ENCODE peak calls at places on chromosomes 3 and 15, in nine cellular contexts. One of them, this sample, is unnamed.
A peak's percentile ranks its signal among the peaks of the same experiment; 100 is the strongest.

GRCh38 chr15:66704019-66704782 is 2.2 kb downstream of the SMAD6 start:
- DNase-seq in WTC11: no peak
- DNase-seq in RWPE1: no peak
- DNase-seq in fibroblast of mammary gland: no peak
- DNase-seq in dorsolateral prefrontal cortex: no peak
- DNase-seq in fibroblast of lung: no peak
- DNase-seq in kidney: no peak
- DNase-seq in activated B cell treated with CpG ODN at 0.5 μM for 24 hours: no peak
- DNase-seq in AG09309: no peak
- DNase-seq in this sample: no peak

GRCh38 chr3:159779883-159780282 is 208.8 kb upstream of the IL12A start:
- DNase-seq in WTC11: no peak
- DNase-seq in AG09309: no peak
- DNase-seq in kidney: no peak
- DNase-seq in RWPE1: no peak
- DNase-seq in activated B cell treated with CpG ODN at 0.5 μM for 24 hours: no peak
- DNase-seq in fibroblast of mammary gland: no peak
- DNase-seq in dorsolateral prefrontal cortex: no peak
- DNase-seq in fibroblast of lung: no peak
- DNase-seq in this sample: no peak

GRCh38 chr15:62440310-62440709 is 275.2 kb upstream of the C2CD4B start:
- DNase-seq in kidney: no peak
- DNase-seq in activated B cell treated with CpG ODN at 0.5 μM for 24 hours: no peak
- DNase-seq in fibroblast of lung: no peak
- DNase-seq in fibroblast of mammary gland: no peak
- DNase-seq in AG09309: no peak
- DNase-seq in dorsolateral prefrontal cortex: no peak
- DNase-seq in RWPE1: no peak
- DNase-seq in WTC11: no peak
- DNase-seq in this sample: no peak

GRCh38 chr15:58003810-58004209 is 61.7 kb downstream of the ALDH1A2 start:
- DNase-seq in fibroblast of lung: no peak
- DNase-seq in activated B cell treated with CpG ODN at 0.5 μM for 24 hours: no peak
- DNase-seq in dorsolateral prefrontal cortex: no peak
- DNase-seq in RWPE1: no peak
- DNase-seq in kidney: no peak
- DNase-seq in WTC11: no peak
- DNase-seq in AG09309: no peak
- DNase-seq in fibroblast of mammary gland: no peak
- DNase-seq in this sample: no peak

GRCh38 chr15:28914483-28915023 is 28.8 kb downstream of the APBA2 start:
- DNase-seq in AG09309: no peak
- DNase-seq in RWPE1: no peak
- DNase-seq in WTC11: no peak
- DNase-seq in activated B cell treated with CpG ODN at 0.5 μM for 24 hours: no peak
- DNase-seq in fibroblast of mammary gland: no peak
- DNase-seq in kidney: peak; percentile 62
- DNase-seq in fibroblast of lung: no peak
- DNase-seq in dorsolateral prefrontal cortex: no peak
- DNase-seq in this sample: no peak

GRCh38 chr3:129636082-129636481 is 29.6 kb upstream of the PLXND1 start:
- DNase-seq in dorsolateral prefrontal cortex: no peak
- DNase-seq in kidney: no peak
- DNase-seq in WTC11: no peak
- DNase-seq in activated B cell treated with CpG ODN at 0.5 μM for 24 hours: no peak
- DNase-seq in fibroblast of lung: no peak
- DNase-seq in fibroblast of mammary gland: no peak
- DNase-seq in RWPE1: no peak
- DNase-seq in AG09309: no peak
- DNase-seq in this sample: no peak

GRCh38 chr15:47737424-47737823 is 20.1 kb downstream of the SEMA6D start:
- DNase-seq in dorsolateral prefrontal cortex: no peak
- DNase-seq in fibroblast of mammary gland: peak; percentile 29
- DNase-seq in WTC11: no peak
- DNase-seq in kidney: no peak
- DNase-seq in RWPE1: no peak
- DNase-seq in fibroblast of lung: peak; percentile 81
- DNase-seq in activated B cell treated with CpG ODN at 0.5 μM for 24 hours: no peak
- DNase-seq in AG09309: no peak
- DNase-seq in this sample: no peak

GRCh38 chr3:38916706-38917105 is 100.7 kb upstream of the SCN10A start:
- DNase-seq in fibroblast of lung: no peak
- DNase-seq in kidney: no peak
- DNase-seq in fibroblast of mammary gland: no peak
- DNase-seq in WTC11: no peak
- DNase-seq in AG09309: peak; percentile 4
- DNase-seq in dorsolateral prefrontal cortex: no peak
- DNase-seq in RWPE1: no peak
- DNase-seq in activated B cell treated with CpG ODN at 0.5 μM for 24 hours: no peak
- DNase-seq in this sample: no peak

GRCh38 chr3:157493627-157494550 is 9.3 kb downstream of the VEPH1 start:
- DNase-seq in fibroblast of mammary gland: peak; percentile 82
- DNase-seq in AG09309: peak; percentile 49
- DNase-seq in WTC11: no peak
- DNase-seq in fibroblast of lung: peak; percentile 85
- DNase-seq in activated B cell treated with CpG ODN at 0.5 μM for 24 hours: no peak
- DNase-seq in RWPE1: peak; percentile 30
- DNase-seq in kidney: no peak
- DNase-seq in dorsolateral prefrontal cortex: no peak
- DNase-seq in this sample: no peak

GRCh38 chr3:53677406-53677805 is 168.8 kb downstream of the CHDH start:
- DNase-seq in dorsolateral prefrontal cortex: no peak
- DNase-seq in fibroblast of lung: no peak
- DNase-seq in kidney: no peak
- DNase-seq in fibroblast of mammary gland: no peak
- DNase-seq in WTC11: no peak
- DNase-seq in AG09309: no peak
- DNase-seq in RWPE1: no peak
- DNase-seq in activated B cell treated with CpG ODN at 0.5 μM for 24 hours: no peak
- DNase-seq in this sample: no peak

GRCh38 chr15:44537728-44538240 is 837 bp downstream of the EIF3J start:
- DNase-seq in WTC11: no peak
- DNase-seq in fibroblast of mammary gland: peak; percentile 51
- DNase-seq in AG09309: no peak
- DNase-seq in RWPE1: peak; percentile 23
- DNase-seq in activated B cell treated with CpG ODN at 0.5 μM for 24 hours: no peak
- DNase-seq in kidney: no peak
- DNase-seq in dorsolateral prefrontal cortex: no peak
- DNase-seq in fibroblast of lung: peak; percentile 60
- DNase-seq in this sample: no peak

GRCh38 chr3:115788921-115789470 is 165.7 kb downstream of the GAP43 start:
- DNase-seq in fibroblast of lung: peak; percentile 73
- DNase-seq in dorsolateral prefrontal cortex: no peak
- DNase-seq in fibroblast of mammary gland: peak; percentile 91
- DNase-seq in AG09309: peak; percentile 83
- DNase-seq in activated B cell treated with CpG ODN at 0.5 μM for 24 hours: no peak
- DNase-seq in RWPE1: peak; percentile 79
- DNase-seq in WTC11: no peak
- DNase-seq in kidney: no peak
- DNase-seq in this sample: no peak

GRCh38 chr15:66600240-66600627 is 34.4 kb upstream of the LCTL start:
- DNase-seq in activated B cell treated with CpG ODN at 0.5 μM for 24 hours: no peak
- DNase-seq in kidney: peak; percentile 30
- DNase-seq in dorsolateral prefrontal cortex: no peak
- DNase-seq in fibroblast of mammary gland: no peak
- DNase-seq in fibroblast of lung: no peak
- DNase-seq in AG09309: no peak
- DNase-seq in RWPE1: no peak
- DNase-seq in WTC11: no peak
- DNase-seq in this sample: no peak

GRCh38 chr15:70627734-70628541 is 135.4 kb downstream of the UACA start:
- DNase-seq in AG09309: peak; percentile 77
- DNase-seq in fibroblast of lung: no peak
- DNase-seq in WTC11: peak; percentile 28
- DNase-seq in kidney: no peak
- DNase-seq in activated B cell treated with CpG ODN at 0.5 μM for 24 hours: no peak
- DNase-seq in RWPE1: no peak
- DNase-seq in dorsolateral prefrontal cortex: no peak
- DNase-seq in fibroblast of mammary gland: peak; percentile 49
- DNase-seq in this sample: no peak

GRCh38 chr3:43071313-43071893 is 34.5 kb downstream of the POMGNT2 start:
- DNase-seq in dorsolateral prefrontal cortex: no peak
- DNase-seq in activated B cell treated with CpG ODN at 0.5 μM for 24 hours: no peak
- DNase-seq in kidney: no peak
- DNase-seq in AG09309: no peak
- DNase-seq in RWPE1: no peak
- DNase-seq in fibroblast of lung: no peak
- DNase-seq in fibroblast of mammary gland: peak; percentile 6
- DNase-seq in WTC11: peak; percentile 43
- DNase-seq in this sample: no peak

GRCh38 chr15:90751300-90751825 is 34.2 kb downstream of the BLM start:
- DNase-seq in fibroblast of lung: no peak
- DNase-seq in WTC11: no peak
- DNase-seq in RWPE1: no peak
- DNase-seq in dorsolateral prefrontal cortex: no peak
- DNase-seq in kidney: no peak
- DNase-seq in fibroblast of mammary gland: no peak
- DNase-seq in AG09309: no peak
- DNase-seq in activated B cell treated with CpG ODN at 0.5 μM for 24 hours: no peak
- DNase-seq in this sample: no peak

GRCh38 chr3:17077614-17078013 is 192.9 kb downstream of the PLCL2 start:
- DNase-seq in kidney: no peak
- DNase-seq in dorsolateral prefrontal cortex: no peak
- DNase-seq in RWPE1: no peak
- DNase-seq in fibroblast of lung: no peak
- DNase-seq in AG09309: no peak
- DNase-seq in activated B cell treated with CpG ODN at 0.5 μM for 24 hours: no peak
- DNase-seq in WTC11: no peak
- DNase-seq in fibroblast of mammary gland: no peak
- DNase-seq in this sample: no peak

DNA sequence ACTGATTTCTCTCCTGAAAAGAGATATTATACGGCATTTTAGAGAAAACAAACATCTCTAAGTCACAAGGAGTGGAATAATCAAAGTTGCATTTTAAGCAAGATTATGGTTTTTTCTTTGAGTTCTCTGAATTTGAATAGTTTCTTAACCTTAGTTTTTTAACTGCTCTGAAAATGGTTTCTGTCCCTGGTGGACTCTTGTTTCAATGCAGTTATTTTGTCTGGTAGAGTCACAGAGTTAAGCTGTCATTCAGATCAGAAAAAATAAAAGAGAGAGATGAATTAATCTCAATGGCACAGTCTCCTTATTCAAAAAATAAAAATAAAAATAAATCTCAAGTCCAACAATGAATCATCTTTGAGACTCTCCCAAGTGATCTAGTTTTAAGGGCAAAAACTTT is 19.0 kb downstream of the AGTR1 start:
- DNase-seq in RWPE1: no peak
- DNase-seq in AG09309: no peak
- DNase-seq in dorsolateral prefrontal cortex: no peak
- DNase-seq in WTC11: no peak
- DNase-seq in kidney: no peak
- DNase-seq in fibroblast of mammary gland: no peak
- DNase-seq in activated B cell treated with CpG ODN at 0.5 μM for 24 hours: no peak
- DNase-seq in fibroblast of lung: no peak
- DNase-seq in this sample: no peak
- TF ChIP-seq CTCF in RWPE1: no peak
- TF ChIP-seq CTCF in AG09309: no peak
- TF ChIP-seq CTCF in dorsolateral prefrontal cortex: no peak
- TF ChIP-seq CTCF in WTC11: no peak
- TF ChIP-seq CTCF in kidney: no peak
- TF ChIP-seq CTCF in fibroblast of mammary gland: no peak
- TF ChIP-seq CTCF in activated B cell treated with CpG ODN at 0.5 μM for 24 hours: no peak
- TF ChIP-seq CTCF in fibroblast of lung: no peak
- TF ChIP-seq CTCF in this sample: no peak

DNA sequence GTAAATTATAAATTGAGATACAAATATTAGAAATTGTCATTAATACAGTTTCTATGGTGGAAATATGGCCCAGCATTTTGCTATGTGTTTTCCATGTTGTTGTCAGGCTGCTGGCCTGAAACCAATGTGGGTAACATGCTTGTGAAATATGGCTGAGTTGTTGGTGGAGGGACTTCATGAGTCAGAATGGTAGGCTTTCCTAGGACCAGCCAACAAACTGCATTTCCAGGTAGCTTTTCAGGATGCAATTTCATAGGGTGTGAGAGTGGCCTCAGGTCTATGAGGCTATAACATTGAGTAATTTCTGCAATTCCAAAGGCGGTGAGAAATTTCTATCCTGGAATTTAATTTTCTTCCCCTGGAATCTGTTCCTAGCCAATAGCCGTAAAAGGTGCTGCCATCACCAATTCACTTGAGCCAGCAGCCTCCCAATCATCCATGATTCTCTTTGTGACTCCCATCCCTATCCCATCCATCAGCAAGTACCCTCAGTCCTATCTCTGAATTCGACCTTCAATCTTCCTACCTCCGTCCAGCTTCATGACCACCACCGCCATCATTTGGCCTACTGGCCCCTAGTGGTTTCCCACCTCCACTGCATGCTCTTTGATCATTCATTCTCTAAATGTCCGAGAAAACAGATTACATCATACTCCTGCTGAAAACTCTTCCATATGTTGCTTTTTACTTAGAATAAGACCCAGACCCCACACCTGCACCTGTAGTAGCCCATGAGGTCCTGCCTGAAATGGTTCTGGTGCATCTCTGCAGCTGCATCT is 276.6 kb upstream of the CFAP20DC start:
- DNase-seq in fibroblast of lung: no peak
- DNase-seq in kidney: no peak
- DNase-seq in WTC11: peak; percentile 51
- DNase-seq in AG09309: no peak
- DNase-seq in dorsolateral prefrontal cortex: no peak
- DNase-seq in RWPE1: no peak
- DNase-seq in activated B cell treated with CpG ODN at 0.5 μM for 24 hours: no peak
- DNase-seq in fibroblast of mammary gland: no peak
- DNase-seq in this sample: no peak
- TF ChIP-seq CTCF in fibroblast of lung: peak; percentile 26
- TF ChIP-seq CTCF in kidney: no peak
- TF ChIP-seq CTCF in WTC11: peak; percentile 64
- TF ChIP-seq CTCF in AG09309: no peak
- TF ChIP-seq CTCF in dorsolateral prefrontal cortex: no peak
- TF ChIP-seq CTCF in RWPE1: no peak
- TF ChIP-seq CTCF in activated B cell treated with CpG ODN at 0.5 μM for 24 hours: no peak
- TF ChIP-seq CTCF in fibroblast of mammary gland: peak; percentile 38
- TF ChIP-seq CTCF in this sample: no peak

DNA sequence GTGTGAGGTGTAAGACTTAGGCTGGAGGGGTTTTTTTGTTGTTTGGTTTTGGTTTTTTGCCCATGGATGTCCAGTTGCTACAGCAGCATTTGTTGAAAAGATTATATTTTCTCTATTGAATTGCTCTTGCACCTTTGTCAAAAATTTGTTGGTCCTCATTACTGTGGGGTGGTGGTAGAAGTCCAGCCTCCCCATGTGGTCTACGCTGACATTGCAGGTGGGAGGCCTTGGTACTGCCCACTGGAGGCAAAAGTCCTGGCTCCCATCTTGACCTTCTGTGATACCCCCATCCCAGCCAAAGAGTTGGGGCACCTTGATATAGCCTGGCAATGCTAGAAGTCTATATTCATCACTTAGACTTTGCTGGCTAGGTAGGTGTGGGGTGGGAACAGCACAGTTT is 5.4 kb upstream of the RAB6B start:
- DNase-seq in fibroblast of mammary gland: no peak
- DNase-seq in fibroblast of lung: no peak
- DNase-seq in WTC11: no peak
- DNase-seq in dorsolateral prefrontal cortex: no peak
- DNase-seq in kidney: no peak
- DNase-seq in AG09309: no peak
- DNase-seq in RWPE1: no peak
- DNase-seq in activated B cell treated with CpG ODN at 0.5 μM for 24 hours: no peak
- DNase-seq in this sample: no peak
- TF ChIP-seq CTCF in fibroblast of mammary gland: peak; percentile 28
- TF ChIP-seq CTCF in fibroblast of lung: peak; percentile 20
- TF ChIP-seq CTCF in WTC11: no peak
- TF ChIP-seq CTCF in dorsolateral prefrontal cortex: no peak
- TF ChIP-seq CTCF in kidney: no peak
- TF ChIP-seq CTCF in AG09309: no peak
- TF ChIP-seq CTCF in RWPE1: no peak
- TF ChIP-seq CTCF in activated B cell treated with CpG ODN at 0.5 μM for 24 hours: no peak
- TF ChIP-seq CTCF in this sample: no peak

GRCh38 chr15:80856809-80857377 is 77.7 kb downstream of the CEMIP start:
- DNase-seq in activated B cell treated with CpG ODN at 0.5 μM for 24 hours: no peak
- DNase-seq in fibroblast of lung: no peak
- DNase-seq in kidney: peak; percentile 70
- DNase-seq in dorsolateral prefrontal cortex: no peak
- DNase-seq in RWPE1: no peak
- DNase-seq in AG09309: no peak
- DNase-seq in WTC11: peak; percentile 35
- DNase-seq in fibroblast of mammary gland: no peak
- DNase-seq in this sample: no peak
- TF ChIP-seq CTCF in activated B cell treated with CpG ODN at 0.5 μM for 24 hours: no peak
- TF ChIP-seq CTCF in fibroblast of lung: no peak
- TF ChIP-seq CTCF in kidney: no peak
- TF ChIP-seq CTCF in dorsolateral prefrontal cortex: no peak
- TF ChIP-seq CTCF in RWPE1: no peak
- TF ChIP-seq CTCF in AG09309: no peak
- TF ChIP-seq CTCF in WTC11: no peak
- TF ChIP-seq CTCF in fibroblast of mammary gland: no peak
- TF ChIP-seq CTCF in this sample: no peak